ENCODE peak calls at places on chromosomes 16 and 17, in ten cellular contexts. One of them, this sample, is unnamed.

GRCh38 chr17:58187675-58188074 is 4.9 kb upstream of the EPX start:
- DNase-seq in fibroblast of lung: no peak
- DNase-seq in ovary: no peak
- DNase-seq in pancreas: no peak
- DNase-seq in AG04450: no peak
- DNase-seq in H7: no peak
- DNase-seq in GM12864: no peak
- DNase-seq in GM12878: no peak
- DNase-seq in CD4-positive, CD25-positive, alpha-beta regulatory T cell: no peak
- DNase-seq in aorta: no peak
- DNase-seq in this sample: no peak

GRCh38 chr17:36148559-36149295 is 27.7 kb downstream of the TBC1D3B start:
- DNase-seq in GM12878: peak
- DNase-seq in aorta: peak
- DNase-seq in AG04450: peak
- DNase-seq in ovary: peak
- DNase-seq in H7: peak
- DNase-seq in CD4-positive, CD25-positive, alpha-beta regulatory T cell: peak
- DNase-seq in GM12864: peak
- DNase-seq in fibroblast of lung: peak
- DNase-seq in pancreas: peak
- DNase-seq in this sample: peak

GRCh38 chr17:8109669-8110455 is 8.5 kb downstream of the ALOXE3 start:
- DNase-seq in GM12878: no peak
- DNase-seq in pancreas: peak
- DNase-seq in aorta: peak
- DNase-seq in AG04450: no peak
- DNase-seq in CD4-positive, CD25-positive, alpha-beta regulatory T cell: peak
- DNase-seq in ovary: peak
- DNase-seq in H7: peak
- DNase-seq in fibroblast of lung: peak
- DNase-seq in GM12864: no peak
- DNase-seq in this sample: no peak

GRCh38 chr17:80747469-80747868 is 202.8 kb downstream of the RPTOR start:
- DNase-seq in CD4-positive, CD25-positive, alpha-beta regulatory T cell: no peak
- DNase-seq in H7: no peak
- DNase-seq in fibroblast of lung: no peak
- DNase-seq in pancreas: no peak
- DNase-seq in AG04450: no peak
- DNase-seq in GM12864: no peak
- DNase-seq in ovary: no peak
- DNase-seq in aorta: no peak
- DNase-seq in GM12878: no peak
- DNase-seq in this sample: no peak

GRCh38 chr16:21952040-21952792 is 945 bp upstream of the UQCRC2 start:
- DNase-seq in aorta: peak
- DNase-seq in GM12864: no peak
- DNase-seq in CD4-positive, CD25-positive, alpha-beta regulatory T cell: peak
- DNase-seq in pancreas: peak
- DNase-seq in ovary: peak
- DNase-seq in AG04450: no peak
- DNase-seq in GM12878: peak
- DNase-seq in fibroblast of lung: peak
- DNase-seq in H7: peak
- DNase-seq in this sample: peak

GRCh38 chr16:84765606-84766580 is 53.9 kb upstream of the CRISPLD2 start:
- DNase-seq in CD4-positive, CD25-positive, alpha-beta regulatory T cell: no peak
- DNase-seq in pancreas: no peak
- DNase-seq in H7: no peak
- DNase-seq in fibroblast of lung: no peak
- DNase-seq in ovary: no peak
- DNase-seq in AG04450: no peak
- DNase-seq in GM12864: no peak
- DNase-seq in aorta: no peak
- DNase-seq in GM12878: no peak
- DNase-seq in this sample: no peak

GRCh38 chr16:12362482-12363458 is 386.2 kb downstream of the SNX29 start:
- DNase-seq in fibroblast of lung: no peak
- DNase-seq in CD4-positive, CD25-positive, alpha-beta regulatory T cell: no peak
- DNase-seq in aorta: no peak
- DNase-seq in ovary: peak
- DNase-seq in pancreas: no peak
- DNase-seq in H7: no peak
- DNase-seq in GM12878: no peak
- DNase-seq in GM12864: no peak
- DNase-seq in AG04450: no peak
- DNase-seq in this sample: no peak

GRCh38 chr16:11689031-11689840 is 21.0 kb downstream of the SNN start:
- DNase-seq in aorta: no peak
- DNase-seq in CD4-positive, CD25-positive, alpha-beta regulatory T cell: no peak
- DNase-seq in fibroblast of lung: peak
- DNase-seq in ovary: no peak
- DNase-seq in GM12878: peak
- DNase-seq in GM12864: peak
- DNase-seq in AG04450: no peak
- DNase-seq in pancreas: no peak
- DNase-seq in H7: no peak
- DNase-seq in this sample: no peak

GRCh38 chr17:15513058-15513858 is 45.8 kb upstream of the CDRT4 start:
- DNase-seq in fibroblast of lung: peak
- DNase-seq in H7: no peak
- DNase-seq in GM12878: no peak
- DNase-seq in AG04450: no peak
- DNase-seq in GM12864: no peak
- DNase-seq in aorta: no peak
- DNase-seq in pancreas: no peak
- DNase-seq in ovary: no peak
- DNase-seq in CD4-positive, CD25-positive, alpha-beta regulatory T cell: no peak
- DNase-seq in this sample: no peak

DNA sequence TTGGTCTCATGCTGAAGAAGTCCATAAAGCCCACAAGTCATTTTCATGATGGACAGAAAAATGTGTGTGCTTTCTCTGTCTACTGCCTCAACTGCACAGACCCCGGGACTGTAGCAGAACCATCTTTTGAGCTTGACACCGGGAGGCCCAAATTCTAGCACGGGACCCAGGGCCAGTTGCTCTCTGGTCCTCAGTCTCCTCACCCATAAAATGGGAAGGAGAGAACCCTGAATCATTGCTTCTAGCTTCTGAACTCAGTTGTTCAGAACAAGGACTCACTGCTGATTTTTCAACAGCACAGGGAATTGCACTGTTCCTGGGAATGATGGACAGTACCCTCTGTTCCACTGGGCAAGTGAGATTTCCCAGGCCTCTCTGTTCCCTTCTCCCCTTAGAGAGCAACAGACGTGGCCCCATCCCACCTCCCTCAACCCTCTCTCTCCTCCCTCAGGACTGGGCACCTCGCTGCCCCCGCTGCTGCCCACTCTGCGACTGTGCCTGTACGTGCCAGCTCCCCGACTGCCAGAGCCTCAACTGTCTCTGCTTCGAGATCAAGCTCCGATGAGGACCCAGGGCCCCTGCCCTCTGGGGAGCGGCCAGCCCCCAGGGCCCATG is 2.2 kb upstream of the ALDOA start:
- DNase-seq in GM12864: no peak
- DNase-seq in fibroblast of lung: no peak
- DNase-seq in pancreas: no peak
- DNase-seq in ovary: no peak
- DNase-seq in GM12878: no peak
- DNase-seq in CD4-positive, CD25-positive, alpha-beta regulatory T cell: no peak
- DNase-seq in H7: peak
- DNase-seq in aorta: no peak
- DNase-seq in AG04450: no peak
- DNase-seq in this sample: no peak
- H3K4me3 ChIP-seq in GM12864: peak
- H3K4me3 ChIP-seq in fibroblast of lung: no peak
- H3K4me3 ChIP-seq in pancreas: peak
- H3K4me3 ChIP-seq in ovary: peak
- H3K4me3 ChIP-seq in GM12878: peak
- H3K4me3 ChIP-seq in CD4-positive, CD25-positive, alpha-beta regulatory T cell: no peak
- H3K4me3 ChIP-seq in H7: peak
- H3K4me3 ChIP-seq in aorta: no peak
- H3K4me3 ChIP-seq in AG04450: peak
- H3K4me3 ChIP-seq in this sample: peak

GRCh38 chr17:69607162-69607834 is 192.8 kb downstream of the MAP2K6 start:
- DNase-seq in aorta: peak
- DNase-seq in pancreas: peak
- DNase-seq in fibroblast of lung: peak
- DNase-seq in GM12878: peak
- DNase-seq in AG04450: peak
- DNase-seq in CD4-positive, CD25-positive, alpha-beta regulatory T cell: no peak
- DNase-seq in GM12864: peak
- DNase-seq in H7: peak
- DNase-seq in ovary: peak
- DNase-seq in this sample: peak

GRCh38 chr17:69606142-69606800 is 191.8 kb downstream of the MAP2K6 start:
- DNase-seq in ovary: no peak
- DNase-seq in AG04450: no peak
- DNase-seq in fibroblast of lung: no peak
- DNase-seq in H7: no peak
- DNase-seq in GM12864: no peak
- DNase-seq in CD4-positive, CD25-positive, alpha-beta regulatory T cell: no peak
- DNase-seq in aorta: no peak
- DNase-seq in GM12878: no peak
- DNase-seq in pancreas: no peak
- DNase-seq in this sample: no peak

GRCh38 chr17:69608808-69609494 is 194.5 kb downstream of the MAP2K6 start:
- DNase-seq in AG04450: peak
- DNase-seq in CD4-positive, CD25-positive, alpha-beta regulatory T cell: no peak
- DNase-seq in GM12864: no peak
- DNase-seq in fibroblast of lung: peak
- DNase-seq in H7: no peak
- DNase-seq in ovary: no peak
- DNase-seq in aorta: no peak
- DNase-seq in GM12878: no peak
- DNase-seq in pancreas: no peak
- DNase-seq in this sample: no peak

GRCh38 chr17:69609495-69610315 is 195.2 kb downstream of the MAP2K6 start:
- DNase-seq in H7: peak
- DNase-seq in pancreas: peak
- DNase-seq in GM12878: no peak
- DNase-seq in fibroblast of lung: peak
- DNase-seq in AG04450: no peak
- DNase-seq in CD4-positive, CD25-positive, alpha-beta regulatory T cell: no peak
- DNase-seq in ovary: no peak
- DNase-seq in GM12864: no peak
- DNase-seq in aorta: no peak
- DNase-seq in this sample: no peak

GRCh38 chr17:69608114-69608513 is 193.6 kb downstream of the MAP2K6 start:
- DNase-seq in ovary: no peak
- DNase-seq in aorta: no peak
- DNase-seq in CD4-positive, CD25-positive, alpha-beta regulatory T cell: no peak
- DNase-seq in pancreas: no peak
- DNase-seq in AG04450: no peak
- DNase-seq in GM12878: no peak
- DNase-seq in fibroblast of lung: no peak
- DNase-seq in H7: no peak
- DNase-seq in GM12864: no peak
- DNase-seq in this sample: no peak
- H3K4me3 ChIP-seq in ovary: no peak
- H3K4me3 ChIP-seq in aorta: no peak
- H3K4me3 ChIP-seq in CD4-positive, CD25-positive, alpha-beta regulatory T cell: no peak
- H3K4me3 ChIP-seq in pancreas: no peak
- H3K4me3 ChIP-seq in AG04450: no peak
- H3K4me3 ChIP-seq in GM12878: no peak
- H3K4me3 ChIP-seq in fibroblast of lung: no peak
- H3K4me3 ChIP-seq in H7: no peak
- H3K4me3 ChIP-seq in GM12864: no peak
- H3K4me3 ChIP-seq in this sample: no peak

DNA sequence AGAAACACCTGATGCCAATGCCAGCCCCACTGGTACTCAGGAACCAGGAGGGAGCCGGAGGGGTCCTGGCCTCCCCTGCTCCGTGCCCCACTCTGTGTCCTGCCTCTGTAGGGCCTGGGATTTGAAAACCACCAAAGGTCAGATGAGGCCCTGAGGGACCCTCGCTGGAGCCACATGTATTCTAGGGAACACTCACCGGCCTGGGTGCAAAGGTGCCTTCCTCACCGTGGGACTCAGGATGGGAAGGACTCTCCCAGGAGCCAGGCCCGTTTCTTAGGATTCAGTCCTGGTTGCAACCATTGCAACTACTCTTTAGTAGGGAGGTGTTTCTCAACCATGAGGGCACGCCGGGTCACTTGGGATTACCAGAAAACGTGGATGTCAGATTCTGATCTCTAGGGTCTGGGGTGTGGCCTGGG is 74.6 kb downstream of the N4BP1 start:
- DNase-seq in AG04450: no peak
- DNase-seq in GM12878: no peak
- DNase-seq in H7: peak
- DNase-seq in ovary: no peak
- DNase-seq in CD4-positive, CD25-positive, alpha-beta regulatory T cell: no peak
- DNase-seq in aorta: no peak
- DNase-seq in fibroblast of lung: no peak
- DNase-seq in GM12864: no peak
- DNase-seq in pancreas: no peak
- DNase-seq in this sample: no peak
- H3K4me3 ChIP-seq in AG04450: no peak
- H3K4me3 ChIP-seq in GM12878: no peak
- H3K4me3 ChIP-seq in H7: no peak
- H3K4me3 ChIP-seq in ovary: no peak
- H3K4me3 ChIP-seq in CD4-positive, CD25-positive, alpha-beta regulatory T cell: no peak
- H3K4me3 ChIP-seq in aorta: no peak
- H3K4me3 ChIP-seq in fibroblast of lung: no peak
- H3K4me3 ChIP-seq in GM12864: no peak
- H3K4me3 ChIP-seq in pancreas: no peak
- H3K4me3 ChIP-seq in this sample: no peak

GRCh38 chr17:976316-976715 is 3.3 kb downstream of the NXN start:
- DNase-seq in CD4-positive, CD25-positive, alpha-beta regulatory T cell: no peak
- DNase-seq in H7: no peak
- DNase-seq in GM12878: no peak
- DNase-seq in aorta: no peak
- DNase-seq in ovary: no peak
- DNase-seq in GM12864: no peak
- DNase-seq in AG04450: no peak
- DNase-seq in fibroblast of lung: no peak
- DNase-seq in pancreas: no peak
- DNase-seq in this sample: no peak

GRCh38 chr17:977163-977562 is 2.4 kb downstream of the NXN start:
- DNase-seq in AG04450: no peak
- DNase-seq in CD4-positive, CD25-positive, alpha-beta regulatory T cell: no peak
- DNase-seq in GM12878: no peak
- DNase-seq in GM12864: no peak
- DNase-seq in ovary: no peak
- DNase-seq in fibroblast of lung: no peak
- DNase-seq in H7: peak
- DNase-seq in pancreas: no peak
- DNase-seq in aorta: no peak
- DNase-seq in this sample: no peak

GRCh38 chr17:979211-979538 is 401 bp downstream of the NXN start:
- DNase-seq in H7: no peak
- DNase-seq in pancreas: no peak
- DNase-seq in fibroblast of lung: no peak
- DNase-seq in GM12864: no peak
- DNase-seq in ovary: no peak
- DNase-seq in aorta: no peak
- DNase-seq in AG04450: no peak
- DNase-seq in CD4-positive, CD25-positive, alpha-beta regulatory T cell: no peak
- DNase-seq in GM12878: no peak
- DNase-seq in this sample: no peak

GRCh38 chr17:979539-980405 is at the start of gene NXN:
- DNase-seq in aorta: peak
- DNase-seq in GM12878: no peak
- DNase-seq in CD4-positive, CD25-positive, alpha-beta regulatory T cell: peak
- DNase-seq in GM12864: no peak
- DNase-seq in pancreas: peak
- DNase-seq in AG04450: no peak
- DNase-seq in ovary: peak
- DNase-seq in fibroblast of lung: peak
- DNase-seq in H7: peak
- DNase-seq in this sample: peak

GRCh38 chr17:978110-979093 is 1.2 kb downstream of the NXN start:
- DNase-seq in AG04450: no peak
- DNase-seq in GM12864: no peak
- DNase-seq in ovary: peak
- DNase-seq in GM12878: no peak
- DNase-seq in aorta: peak
- DNase-seq in pancreas: peak
- DNase-seq in CD4-positive, CD25-positive, alpha-beta regulatory T cell: no peak
- DNase-seq in fibroblast of lung: peak
- DNase-seq in H7: peak
- DNase-seq in this sample: no peak
- H3K4me3 ChIP-seq in AG04450: peak
- H3K4me3 ChIP-seq in GM12864: no peak
- H3K4me3 ChIP-seq in ovary: peak
- H3K4me3 ChIP-seq in GM12878: no peak
- H3K4me3 ChIP-seq in aorta: peak
- H3K4me3 ChIP-seq in pancreas: peak
- H3K4me3 ChIP-seq in CD4-positive, CD25-positive, alpha-beta regulatory T cell: no peak
- H3K4me3 ChIP-seq in fibroblast of lung: peak
- H3K4me3 ChIP-seq in H7: peak
- H3K4me3 ChIP-seq in this sample: peak